ENCODE peak calls at places on chromosomes 16 and 17, in ten cellular contexts. Q, M, R, Z, A, W, C, V, U and D are unnamed samples.

GRCh38 chr16:28573738-28574718 is 20.3 kb downstream of the SGF29 start:
- DNase-seq in R (no peak), Z (no peak), Q (no peak), C (no peak), U (no peak), V (no peak), M (no peak), A (no peak), W (no peak), D (no peak)

GRCh38 chr17:48478224-48479013 is 48.4 kb upstream of the SKAP1 start:
- DNase-seq in U (peak; percentile 21), Z (peak; percentile 18), M (no peak), V (no peak), W (no peak), C (no peak), A (no peak), R (no peak), Q (peak; percentile 51), D (peak; percentile 81)

GRCh38 chr16:15493416-15494181 is 59.2 kb downstream of the BMERB1 start:
- DNase-seq in Q (no peak), R (peak; percentile 52), M (peak; percentile 93), Z (peak; percentile 40), W (no peak), V (no peak), A (no peak), U (peak; percentile 95), C (no peak), D (no peak)

GRCh38 chr16:11253009-11253994 is 2.7 kb downstream of the SOCS1 start:
- DNase-seq in V (no peak), Q (no peak), R (peak; percentile 84), Z (peak; percentile 30), C (no peak), U (peak; percentile 47), A (no peak), W (no peak), M (peak; percentile 27), D (no peak)

GRCh38 chr16:57608462-57609113 is 19.8 kb upstream of the ADGRG1 start:
- DNase-seq in V (no peak), Z (no peak), Q (no peak), C (no peak), R (no peak), U (no peak), M (no peak), A (peak; percentile 69), W (peak; percentile 59), D (no peak)

GRCh38 chr16:17518441-17518840 is 47.7 kb upstream of the XYLT1 start:
- DNase-seq in U (peak; percentile 22), C (no peak), A (no peak), Q (no peak), R (peak; percentile 77), Z (no peak), M (peak; percentile 57), V (no peak), W (no peak), D (no peak)

GRCh38 chr17:13619462-13619861 is 17.7 kb upstream of the HS3ST3A1 start:
- DNase-seq in M (no peak), C (no peak), Q (no peak), A (no peak), U (no peak), R (no peak), Z (no peak), W (no peak), V (no peak), D (no peak)

GRCh38 chr16:67563708-67564468 is 1.6 kb downstream of the CTCF start:
- DNase-seq in M (peak; percentile 79), V (peak; percentile 56), W (peak; percentile 39), Z (peak; percentile 87), U (peak; percentile 81), Q (peak; percentile 80), R (peak; percentile 88), C (no peak), A (peak; percentile 42), D (no peak)

GRCh38 chr17:63976702-63977101 is 4.0 kb upstream of the SCN4A start:
- DNase-seq in A (no peak), V (no peak), R (no peak), Q (no peak), Z (no peak), W (no peak), C (no peak), U (no peak), M (no peak), D (no peak)

GRCh38 chr17:26775219-26775822 is 518.6 kb upstream of the WSB1 start:
- DNase-seq in C (no peak), Q (no peak), M (no peak), W (no peak), A (no peak), Z (no peak), U (no peak), R (no peak), V (no peak), D (no peak)

GRCh38 chr16:53094013-53094630 is 39.3 kb downstream of the CHD9 start:
- DNase-seq in C (no peak), R (no peak), Q (no peak), V (no peak), W (no peak), A (peak; percentile 38), U (no peak), Z (peak; percentile 78), M (no peak), D (peak; percentile 21)

GRCh38 chr17:36937961-36938565 is 788 bp downstream of the LHX1 start:
- DNase-seq in W (peak; percentile 78), Q (peak; percentile 34), M (peak; percentile 24), C (no peak), R (peak; percentile 25), V (peak; percentile 32), U (no peak), A (no peak), Z (peak; percentile 48), D (no peak)

GRCh38 chr17:1882836-1883235 is 53.0 kb downstream of the RPA1 start:
- DNase-seq in W (peak; percentile 73), V (no peak), Z (peak; percentile 64), M (peak; percentile 38), C (peak; percentile 20), U (peak; percentile 43), Q (peak; percentile 59), R (peak; percentile 24), A (no peak), D (no peak)

GRCh38 chr16:13112639-13113038 is 211.2 kb downstream of the SHISA9 start:
- DNase-seq in Q (no peak), R (no peak), W (no peak), M (no peak), C (peak; percentile 67), V (no peak), U (no peak), A (no peak), Z (no peak), D (no peak)

GRCh38 chr17:33504571-33504970 is 211.5 kb upstream of the ASIC2 start:
- DNase-seq in V (no peak), Z (no peak), M (no peak), A (no peak), W (no peak), R (no peak), U (no peak), Q (no peak), C (no peak), D (no peak)

GRCh38 chr16:51149721-51150158 is 1.3 kb downstream of the SALL1 start:
- DNase-seq in W (peak; percentile 56), M (no peak), C (no peak), U (no peak), R (no peak), A (no peak), Q (no peak), V (no peak), Z (no peak), D (no peak)

GRCh38 chr16:3149193-3149530 is 14.3 kb downstream of the ZNF213 start:
- DNase-seq in Q (no peak), W (no peak), R (no peak), M (no peak), Z (no peak), V (no peak), C (no peak), A (peak; percentile 40), U (no peak), D (no peak)
- H3K4me3 ChIP-seq in Q (no peak overlapping the region), W (no peak overlapping the region), R (no peak overlapping the region), M (no peak overlapping the region), Z (peak overlapping the region; percentile 83), V (no peak overlapping the region), C (no peak overlapping the region), A (no peak overlapping the region), U (no peak overlapping the region), D (no peak overlapping the region)

DNA sequence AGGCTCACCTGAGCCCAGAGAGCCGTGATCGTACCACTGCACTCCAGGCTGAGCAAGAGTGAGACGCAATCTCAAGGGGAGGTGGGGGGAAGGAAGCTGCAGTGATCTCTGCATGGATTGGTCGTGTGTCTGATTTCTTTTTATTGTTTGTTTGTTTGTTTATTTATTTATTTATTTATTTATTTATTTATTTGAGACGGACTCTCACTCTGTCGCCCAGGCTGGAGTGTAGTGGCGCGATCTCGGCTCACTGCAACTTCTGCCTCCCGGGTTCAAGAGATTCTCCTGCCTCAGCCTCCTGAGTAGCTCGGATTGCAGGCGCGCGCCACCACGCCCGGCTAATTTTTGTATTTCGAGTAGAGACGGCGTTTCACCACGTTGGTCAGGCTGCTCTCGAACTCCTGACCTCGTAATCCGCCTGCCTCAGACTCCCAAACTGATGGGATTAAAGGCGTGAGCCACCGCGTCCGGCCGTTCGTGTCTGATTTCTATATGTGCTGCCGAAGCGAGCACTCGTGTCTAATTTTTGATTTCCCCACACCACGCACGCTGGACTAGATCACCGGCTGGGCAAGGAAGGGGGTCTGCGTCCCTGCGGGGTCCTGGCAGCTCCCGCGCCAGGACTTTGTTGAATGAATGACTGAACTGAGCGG is 448 bp upstream of the TNFRSF12A start:
- DNase-seq in M (no peak), A (no peak), C (no peak), R (no peak), U (no peak), W (no peak), V (no peak), Z (no peak), Q (no peak), D (no peak)
- H3K4me3 ChIP-seq in M (peak overlapping the region; percentile 63), A (peak overlapping the region; percentile 64), C (peak overlapping the region; percentile 46), R (peak overlapping the region; percentile 77), U (peak overlapping the region; percentile 63), W (peak overlapping the region; percentile 28), V (peak overlapping the region; percentile 48), Z (peak overlapping the region; percentile 31), Q (peak overlapping the region; percentile 74), D (peak overlapping the region; percentile 63)

DNA sequence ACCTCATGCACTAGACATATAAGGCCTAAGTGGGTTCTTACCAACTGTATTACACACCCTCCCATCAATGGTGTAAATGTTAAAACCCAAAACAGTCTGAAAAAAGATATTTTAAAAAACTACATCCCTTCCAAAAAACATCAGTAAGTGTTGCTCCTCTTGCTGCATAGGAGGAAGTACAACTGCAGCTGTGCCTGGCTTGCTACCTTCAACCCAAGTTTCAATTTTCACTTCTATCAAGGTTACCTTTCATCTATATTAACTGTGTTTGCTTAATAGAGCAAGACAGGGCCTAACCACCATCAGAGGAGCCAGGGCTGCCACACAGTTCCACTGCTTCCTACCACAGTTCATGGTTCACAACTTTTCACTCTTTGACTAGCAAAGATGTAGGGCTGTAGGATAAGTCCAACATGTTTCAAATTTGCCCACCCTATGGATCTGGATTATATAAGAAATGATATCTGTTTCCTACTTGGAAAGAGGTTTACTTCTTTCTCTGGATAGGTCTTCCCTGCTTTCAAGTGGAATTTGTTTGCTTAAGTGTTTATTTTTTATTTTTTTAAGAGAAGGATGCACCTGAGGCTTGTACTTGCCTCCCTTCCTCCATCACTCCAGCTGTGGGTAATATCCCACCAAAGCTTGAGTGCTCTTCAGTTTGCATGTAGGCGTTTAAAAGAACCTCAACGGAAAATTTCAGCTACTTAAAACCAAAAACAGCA is 56.7 kb downstream of the GRB7 start:
- DNase-seq in A (no peak), V (peak; percentile 59), Q (no peak), R (no peak), Z (no peak), M (no peak), C (no peak), W (no peak), U (no peak), D (peak; percentile 88)
- H3K4me3 ChIP-seq in A (no peak overlapping the region), V (peak overlapping the region; percentile 91), Q (no peak overlapping the region), R (no peak overlapping the region), Z (no peak overlapping the region), M (no peak overlapping the region), C (no peak overlapping the region), W (no peak overlapping the region), U (no peak overlapping the region), D (no peak overlapping the region)

GRCh38 chr17:29273924-29274323 is 20.0 kb downstream of the NUFIP2 start:
- DNase-seq in A (no peak), C (no peak), M (no peak), Z (no peak), W (no peak), R (no peak), V (no peak), U (no peak), Q (no peak), D (no peak)
- H3K4me3 ChIP-seq in A (no peak overlapping the region), C (no peak overlapping the region), M (no peak overlapping the region), Z (no peak overlapping the region), W (no peak overlapping the region), R (no peak overlapping the region), V (no peak overlapping the region), U (no peak overlapping the region), Q (no peak overlapping the region), D (no peak overlapping the region)